ENCODE peak calls at places on chromosomes 4 and X, in eight cellular contexts. E, D, Q, P, N, Z, K and G are unnamed samples.

GRCh38 chr4:48575964-48576363 is 85.9 kb downstream of the ZAR1 start:
- DNase-seq in E (peak; percentile 31), D (peak; percentile 59), Q (no peak), P (no peak), N (peak; percentile 24), Z (no peak), K (no peak), G (peak; percentile 73)

GRCh38 chr4:108512615-108513505 is 107.5 kb upstream of the RPL34 start:
- DNase-seq in E (peak; percentile 35), D (peak; percentile 59), Q (no peak), P (no peak), N (peak; percentile 39), Z (no peak), K (no peak), G (peak; percentile 79)

GRCh38 chr4:177480796-177481195 is 38.6 kb upstream of the AGA start:
- DNase-seq in E (no peak), D (peak; percentile 34), Q (no peak), P (no peak), N (peak; percentile 86), Z (no peak), K (no peak), G (peak; percentile 66)

GRCh38 chr4:61214680-61215079 is 14.6 kb downstream of the ADGRL3 start:
- DNase-seq in E (no peak), D (no peak), Q (no peak), P (no peak), N (no peak), Z (no peak), K (no peak), G (no peak)

GRCh38 chr4:58849026-58849425 is 1738.8 kb upstream of the IGFBP7 start:
- DNase-seq in E (no peak), D (no peak), Q (no peak), P (no peak), N (no peak), Z (no peak), K (no peak), G (no peak)

GRCh38 chr4:1604706-1605205 is 79.4 kb downstream of the FAM53A start:
- DNase-seq in E (no peak), D (no peak), Q (no peak), P (no peak), N (no peak), Z (peak; percentile 67), K (no peak), G (no peak)

GRCh38 chr4:111946789-111947188 is 198.5 kb upstream of the FAM241A start:
- DNase-seq in E (no peak), D (no peak), Q (no peak), P (no peak), N (no peak), Z (no peak), K (no peak), G (no peak)

GRCh38 chrX:152632445-152633097 is 5.1 kb upstream of the GABRQ start:
- DNase-seq in E (peak; percentile 48), D (peak; percentile 48), Q (peak; percentile 34), P (no peak), N (peak; percentile 34), Z (no peak), K (peak; percentile 30), G (peak; percentile 43)

GRCh38 chr4:180913750-180914149 is 1329.5 kb upstream of the TENM3 start:
- DNase-seq in E (peak; percentile 11), D (peak; percentile 45), Q (no peak), P (no peak), N (no peak), Z (no peak), K (no peak), G (peak; percentile 62)

GRCh38 chr4:113708250-113708649 is 53.3 kb downstream of the CAMK2D start:
- DNase-seq in E (no peak), D (peak; percentile 17), Q (no peak), P (no peak), N (peak; percentile 54), Z (no peak), K (no peak), G (no peak)

GRCh38 chr4:100278567-100278966 is 88.3 kb upstream of the DDIT4L start:
- DNase-seq in E (no peak), D (no peak), Q (no peak), P (no peak), N (no peak), Z (no peak), K (no peak), G (no peak)

GRCh38 chrX:105126201-105126600 is 94.3 kb downstream of the TEX13A start:
- DNase-seq in E (no peak), D (peak; percentile 10), Q (no peak), P (no peak), N (no peak), Z (no peak), K (no peak), G (no peak)

GRCh38 chr4:792729-793108 is 33.2 kb downstream of the CPLX1 start:
- DNase-seq in E (no peak), D (no peak), Q (no peak), P (no peak), N (no peak), Z (no peak), K (no peak), G (no peak)

GRCh38 chr4:174425669-174426068 is 96.6 kb downstream of the HPGD start:
- DNase-seq in E (no peak), D (no peak), Q (no peak), P (no peak), N (no peak), Z (no peak), K (no peak), G (no peak)

GRCh38 chrX:107154787-107155620 is 36.4 kb upstream of the RBM41 start:
- DNase-seq in E (peak; percentile 0), D (peak; percentile 59), Q (no peak), P (no peak), N (peak; percentile 0), Z (no peak), K (no peak), G (peak; percentile 39)

GRCh38 chr4:157012296-157012695 is 40.7 kb upstream of the PDGFC start:
- DNase-seq in E (no peak), D (no peak), Q (no peak), P (no peak), N (peak; percentile 38), Z (no peak), K (no peak), G (no peak)

GRCh38 chr4:141134051-141134450 is 782 bp upstream of the RNF150 start:
- DNase-seq in E (peak; percentile 19), D (no peak), Q (no peak), P (no peak), N (peak; percentile 27), Z (no peak), K (no peak), G (no peak)

GRCh38 chr4:141133146-141134006 is at the start of gene RNF150:
- DNase-seq in E (peak; percentile 88), D (peak; percentile 87), Q (peak; percentile 58), P (peak; percentile 29), N (peak; percentile 80), Z (peak; percentile 47), K (peak; percentile 73), G (peak; percentile 93)

GRCh38 chr4:141132689-141133145 is 552 bp downstream of the RNF150 start:
- DNase-seq in E (peak; percentile 20), D (no peak), Q (no peak), P (no peak), N (no peak), Z (no peak), K (no peak), G (peak; percentile 36)

GRCh38 chr4:141131738-141132688 is 1.3 kb downstream of the RNF150 start:
- DNase-seq in E (no peak), D (no peak), Q (no peak), P (no peak), N (no peak), Z (peak; percentile 44), K (no peak), G (peak; percentile 33)

GRCh38 chr4:141130947-141131545 is 2.2 kb downstream of the RNF150 start:
- DNase-seq in E (no peak), D (no peak), Q (no peak), P (no peak), N (no peak), Z (no peak), K (no peak), G (no peak)
- H3K4me3 ChIP-seq in E (no peak overlapping the region), D (no peak overlapping the region), Q (no peak overlapping the region), P (peak overlapping the region; percentile 92), N (peak overlapping the region; percentile 65), Z (no peak overlapping the region), K (no peak overlapping the region), G (peak overlapping the region; percentile 77)

GRCh38 chrX:3811331-3812311 is 98.2 kb upstream of the PRKX start:
- DNase-seq in E (peak; percentile 62), D (peak; percentile 58), Q (no peak), P (no peak), N (peak; percentile 56), Z (no peak), K (peak; percentile 62), G (peak; percentile 56)
- TF ChIP-seq CTCF in E (peak; percentile 60), D (peak; percentile 72), Q (no peak), P (peak; percentile 64), N (peak; percentile 57), Z (no peak), K (peak; percentile 54), G (peak; percentile 74)

GRCh38 chr4:38905657-38906398 is 38.2 kb downstream of the FAM114A1 start:
- DNase-seq in E (no peak), D (no peak), Q (no peak), P (no peak), N (peak; percentile 62), Z (no peak), K (no peak), G (no peak)

GRCh38 chr4:38902695-38903094 is 35.1 kb downstream of the FAM114A1 start:
- DNase-seq in E (peak; percentile 45), D (peak; percentile 24), Q (no peak), P (no peak), N (no peak), Z (no peak), K (peak; percentile 63), G (peak; percentile 40)

GRCh38 chr4:38909015-38909414 is 41.4 kb downstream of the FAM114A1 start:
- DNase-seq in E (no peak), D (no peak), Q (no peak), P (no peak), N (no peak), Z (no peak), K (no peak), G (no peak)

GRCh38 chr4:38902221-38902620 is 34.6 kb downstream of the FAM114A1 start:
- DNase-seq in E (no peak), D (no peak), Q (no peak), P (no peak), N (peak; percentile 47), Z (no peak), K (no peak), G (no peak)

DNA sequence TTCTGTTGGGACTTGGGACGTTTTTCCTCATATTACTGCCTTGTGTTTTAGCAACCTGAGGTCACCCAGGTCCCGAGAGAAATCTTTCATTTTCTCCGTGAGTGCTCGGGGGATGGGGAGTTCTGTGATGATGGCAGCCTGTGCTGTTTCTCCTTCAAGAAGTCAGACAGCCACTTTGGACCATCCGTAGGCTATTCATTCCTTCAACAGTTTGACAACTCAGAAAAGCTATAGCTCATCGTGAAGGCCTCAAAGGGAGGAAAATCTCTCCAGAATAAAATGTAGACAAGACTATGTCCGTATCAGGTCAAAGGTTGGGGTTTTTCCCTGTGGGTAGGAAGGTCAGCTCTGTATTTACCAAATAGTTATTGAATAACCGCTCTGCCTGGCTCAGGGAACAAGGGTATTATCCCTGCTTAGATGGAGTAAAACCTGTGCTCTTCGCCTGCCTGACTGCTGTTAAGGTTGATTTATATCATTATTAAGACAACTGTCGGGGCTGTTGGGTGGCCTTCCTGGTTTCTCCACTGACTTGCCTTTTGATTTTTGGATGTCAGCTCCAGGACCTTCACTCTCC is 36.6 kb downstream of the FAM114A1 start:
- DNase-seq in E (no peak), D (no peak), Q (no peak), P (no peak), N (no peak), Z (no peak), K (no peak), G (no peak)
- H3K4me3 ChIP-seq in E (no peak overlapping the region), D (no peak overlapping the region), Q (no peak overlapping the region), P (no peak overlapping the region), N (no peak overlapping the region), Z (no peak overlapping the region), K (no peak overlapping the region), G (no peak overlapping the region)

GRCh38 chrX:18931972-18932371 is 51.9 kb downstream of the PHKA2 start:
- DNase-seq in E (peak; percentile 42), D (peak; percentile 35), Q (no peak), P (no peak), N (peak; percentile 38), Z (no peak), K (peak; percentile 8), G (peak; percentile 21)
- TF ChIP-seq CTCF in E (peak; percentile 40), D (peak; percentile 34), Q (no peak), P (peak; percentile 34), N (peak; percentile 50), Z (no peak), K (peak; percentile 25), G (peak; percentile 36)